ENCODE peak calls at places on chromosomes 1 and 21, in four cellular contexts. One of them, this sample, is unnamed.

GRCh38 chr1:224300346-224300745 is 29.6 kb downstream of the NVL start:
- DNase-seq in neural progenitor cell: no peak
- DNase-seq in hepatocyte: no peak
- DNase-seq in HCT116: no peak
- DNase-seq in this sample: no peak

GRCh38 chr21:41952568-41953248 is 1.1 kb downstream of the C2CD2 start:
- DNase-seq in HCT116: no peak
- DNase-seq in neural progenitor cell: peak
- DNase-seq in hepatocyte: no peak
- DNase-seq in this sample: no peak

GRCh38 chr1:196734460-196734859 is 40.2 kb upstream of the CFHR3 start:
- DNase-seq in hepatocyte: no peak
- DNase-seq in neural progenitor cell: no peak
- DNase-seq in HCT116: no peak
- DNase-seq in this sample: no peak

GRCh38 chr1:16115468-16116363 is 40.2 kb downstream of the EPHA2 start:
- DNase-seq in hepatocyte: no peak
- DNase-seq in neural progenitor cell: peak
- DNase-seq in HCT116: no peak
- DNase-seq in this sample: no peak

GRCh38 chr1:28163496-28164120 is 12.9 kb downstream of the PTAFR start:
- DNase-seq in HCT116: no peak
- DNase-seq in neural progenitor cell: no peak
- DNase-seq in hepatocyte: no peak
- DNase-seq in this sample: no peak

GRCh38 chr1:14742181-14742980 is 143.9 kb downstream of the KAZN start:
- DNase-seq in HCT116: peak
- DNase-seq in neural progenitor cell: no peak
- DNase-seq in hepatocyte: peak
- DNase-seq in this sample: no peak

GRCh38 chr1:111856411-111857135 is 100.9 kb downstream of the DDX20 start:
- DNase-seq in HCT116: no peak
- DNase-seq in neural progenitor cell: peak
- DNase-seq in hepatocyte: no peak
- DNase-seq in this sample: no peak

GRCh38 chr1:106224426-106224825 is 832.0 kb upstream of the PRMT6 start:
- DNase-seq in hepatocyte: no peak
- DNase-seq in HCT116: no peak
- DNase-seq in neural progenitor cell: no peak
- DNase-seq in this sample: no peak

GRCh38 chr1:26574018-26574417 is 44.5 kb downstream of the RPS6KA1 start:
- DNase-seq in hepatocyte: no peak
- DNase-seq in HCT116: no peak
- DNase-seq in neural progenitor cell: no peak
- DNase-seq in this sample: no peak

GRCh38 chr1:146007048-146007784 is 10.8 kb upstream of the TXNIP start:
- DNase-seq in neural progenitor cell: peak
- DNase-seq in hepatocyte: peak
- DNase-seq in HCT116: peak
- DNase-seq in this sample: peak

GRCh38 chr1:229664133-229664689 is 38.2 kb downstream of the URB2 start:
- DNase-seq in neural progenitor cell: no peak
- DNase-seq in HCT116: no peak
- DNase-seq in hepatocyte: peak
- DNase-seq in this sample: peak

GRCh38 chr1:14479865-14480264 is 118.6 kb upstream of the KAZN start:
- DNase-seq in hepatocyte: peak
- DNase-seq in neural progenitor cell: no peak
- DNase-seq in HCT116: no peak
- DNase-seq in this sample: no peak

GRCh38 chr1:85374160-85374559 is 90.8 kb downstream of the DDAH1 start:
- DNase-seq in hepatocyte: no peak
- DNase-seq in neural progenitor cell: no peak
- DNase-seq in HCT116: peak
- DNase-seq in this sample: no peak

GRCh38 chr21:29287383-29287782 is 11.3 kb upstream of the BACH1 start:
- DNase-seq in hepatocyte: no peak
- DNase-seq in HCT116: no peak
- DNase-seq in neural progenitor cell: no peak
- DNase-seq in this sample: no peak

GRCh38 chr1:247210386-247211117 is 38.7 kb upstream of the ZNF124 start:
- DNase-seq in HCT116: peak
- DNase-seq in hepatocyte: peak
- DNase-seq in neural progenitor cell: peak
- DNase-seq in this sample: peak

GRCh38 chr1:156886583-156887302 is 6.8 kb upstream of the PEAR1 start:
- DNase-seq in neural progenitor cell: no peak
- DNase-seq in HCT116: no peak
- DNase-seq in hepatocyte: no peak
- DNase-seq in this sample: no peak

GRCh38 chr1:117633423-117633822 is 27.6 kb downstream of the TENT5C start:
- DNase-seq in neural progenitor cell: no peak
- DNase-seq in hepatocyte: no peak
- DNase-seq in HCT116: no peak
- DNase-seq in this sample: no peak

GRCh38 chr1:247487057-247487456 is 29.2 kb upstream of the OR2B11 start:
- DNase-seq in HCT116: peak
- DNase-seq in neural progenitor cell: peak
- DNase-seq in hepatocyte: peak
- DNase-seq in this sample: peak

GRCh38 chr1:61436491-61437120 is 288.3 kb downstream of the TM2D1 start:
- DNase-seq in HCT116: no peak
- DNase-seq in neural progenitor cell: no peak
- DNase-seq in hepatocyte: no peak
- DNase-seq in this sample: no peak

GRCh38 chr1:54998677-54999076 is at the start of gene BSND:
- DNase-seq in neural progenitor cell: no peak
- DNase-seq in hepatocyte: no peak
- DNase-seq in HCT116: no peak
- DNase-seq in this sample: no peak

GRCh38 chr1:64041366-64042131 is 161.9 kb upstream of the UBE2U start:
- DNase-seq in neural progenitor cell: no peak
- DNase-seq in hepatocyte: no peak
- DNase-seq in HCT116: no peak
- DNase-seq in this sample: no peak
- H3K4me2 ChIP-seq in neural progenitor cell: peak
- H3K4me2 ChIP-seq in hepatocyte: no peak
- H3K4me2 ChIP-seq in HCT116: no peak
- H3K4me2 ChIP-seq in this sample: no peak

GRCh38 chr1:243514927-243515326 is 259.1 kb downstream of the SDCCAG8 start:
- DNase-seq in hepatocyte: no peak
- DNase-seq in neural progenitor cell: no peak
- DNase-seq in HCT116: no peak
- DNase-seq in this sample: no peak

GRCh38 chr1:243508303-243508713 is 252.5 kb downstream of the SDCCAG8 start:
- DNase-seq in neural progenitor cell: peak
- DNase-seq in hepatocyte: no peak
- DNase-seq in HCT116: no peak
- DNase-seq in this sample: peak

GRCh38 chr1:243510928-243511327 is 255.1 kb downstream of the SDCCAG8 start:
- DNase-seq in HCT116: no peak
- DNase-seq in hepatocyte: no peak
- DNase-seq in neural progenitor cell: no peak
- DNase-seq in this sample: no peak

GRCh38 chr1:243508964-243509363 is 253.1 kb downstream of the SDCCAG8 start:
- DNase-seq in HCT116: no peak
- DNase-seq in hepatocyte: no peak
- DNase-seq in neural progenitor cell: no peak
- DNase-seq in this sample: no peak

GRCh38 chr1:243513726-243514491 is 258.1 kb downstream of the SDCCAG8 start:
- DNase-seq in HCT116: no peak
- DNase-seq in hepatocyte: no peak
- DNase-seq in neural progenitor cell: no peak
- DNase-seq in this sample: no peak
- H3K4me3 ChIP-seq in HCT116: no peak
- H3K4me3 ChIP-seq in hepatocyte: no peak
- H3K4me3 ChIP-seq in neural progenitor cell: no peak
- H3K4me3 ChIP-seq in this sample: no peak

DNA sequence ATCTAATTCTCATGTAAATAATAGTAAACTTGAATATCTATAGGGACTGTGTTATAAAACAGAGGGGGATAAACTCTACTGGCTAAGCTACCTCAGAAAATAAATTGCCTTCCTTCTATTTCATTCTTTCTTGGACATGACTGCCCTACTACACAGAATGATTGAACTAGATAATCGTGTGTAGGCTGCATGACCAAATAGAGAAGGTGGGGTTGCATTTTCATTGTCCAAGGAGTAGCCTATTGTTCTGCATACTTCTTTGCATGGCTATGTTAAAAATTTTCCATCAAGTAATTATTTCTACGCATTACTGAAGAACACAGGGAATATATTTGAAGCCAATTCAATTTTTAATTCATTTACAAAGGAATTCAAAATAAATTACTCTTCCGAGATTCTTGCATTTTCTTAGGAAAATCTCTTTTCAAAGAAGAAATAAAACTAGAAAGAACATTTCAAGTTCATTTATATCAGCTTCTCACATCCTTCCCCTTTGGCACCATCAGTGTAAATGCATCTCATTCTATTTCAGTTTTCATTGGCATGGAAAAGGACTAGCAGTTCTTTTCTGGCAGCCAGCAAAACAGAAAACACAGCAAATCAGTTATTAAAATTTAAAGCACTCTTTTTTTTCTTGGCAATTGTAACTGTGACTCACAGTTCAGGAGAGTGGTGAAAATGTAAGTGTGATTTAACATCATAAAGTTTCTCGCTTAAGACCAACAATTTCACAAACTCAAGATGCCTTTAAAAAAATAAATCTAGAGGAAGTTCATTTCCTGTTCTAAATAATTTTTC is 714.8 kb downstream of the NCAM2 start:
- DNase-seq in hepatocyte: no peak
- DNase-seq in neural progenitor cell: no peak
- DNase-seq in HCT116: no peak
- DNase-seq in this sample: no peak
- H3K4me2 ChIP-seq in hepatocyte: no peak
- H3K4me2 ChIP-seq in neural progenitor cell: no peak
- H3K4me2 ChIP-seq in HCT116: no peak
- H3K4me2 ChIP-seq in this sample: no peak

GRCh38 chr1:90995495-90995894 is 26.3 kb downstream of the ZNF644 start:
- DNase-seq in HCT116: no peak
- DNase-seq in neural progenitor cell: no peak
- DNase-seq in hepatocyte: no peak
- DNase-seq in this sample: no peak

GRCh38 chr1:90996742-90997413 is 25.0 kb downstream of the ZNF644 start:
- DNase-seq in HCT116: no peak
- DNase-seq in hepatocyte: no peak
- DNase-seq in neural progenitor cell: no peak
- DNase-seq in this sample: no peak

GRCh38 chr1:90993245-90993644 is 28.6 kb downstream of the ZNF644 start:
- DNase-seq in neural progenitor cell: no peak
- DNase-seq in HCT116: no peak
- DNase-seq in hepatocyte: no peak
- DNase-seq in this sample: no peak

GRCh38 chr1:90990779-90991178 is 31.1 kb downstream of the ZNF644 start:
- DNase-seq in neural progenitor cell: no peak
- DNase-seq in hepatocyte: no peak
- DNase-seq in HCT116: no peak
- DNase-seq in this sample: no peak

GRCh38 chr1:90994461-90994860 is 27.4 kb downstream of the ZNF644 start:
- DNase-seq in HCT116: no peak
- DNase-seq in neural progenitor cell: no peak
- DNase-seq in hepatocyte: no peak
- DNase-seq in this sample: no peak
- H3K4me3 ChIP-seq in HCT116: no peak
- H3K4me3 ChIP-seq in neural progenitor cell: no peak
- H3K4me3 ChIP-seq in hepatocyte: no peak
- H3K4me3 ChIP-seq in this sample: no peak

GRCh38 chr1:68953316-68953715 is 456.4 kb upstream of the DEPDC1 start:
- DNase-seq in HCT116: no peak
- DNase-seq in neural progenitor cell: no peak
- DNase-seq in hepatocyte: no peak
- DNase-seq in this sample: no peak

GRCh38 chr1:68955424-68955823 is 458.5 kb upstream of the DEPDC1 start:
- DNase-seq in neural progenitor cell: no peak
- DNase-seq in hepatocyte: no peak
- DNase-seq in HCT116: no peak
- DNase-seq in this sample: no peak

GRCh38 chr1:68954841-68955240 is 458.0 kb upstream of the DEPDC1 start:
- DNase-seq in hepatocyte: no peak
- DNase-seq in neural progenitor cell: no peak
- DNase-seq in HCT116: no peak
- DNase-seq in this sample: no peak

GRCh38 chr1:68949999-68950398 is 453.1 kb upstream of the DEPDC1 start:
- DNase-seq in neural progenitor cell: no peak
- DNase-seq in hepatocyte: no peak
- DNase-seq in HCT116: no peak
- DNase-seq in this sample: no peak
- H3K4me2 ChIP-seq in neural progenitor cell: no peak
- H3K4me2 ChIP-seq in hepatocyte: no peak
- H3K4me2 ChIP-seq in HCT116: no peak
- H3K4me2 ChIP-seq in this sample: no peak

GRCh38 chr1:212684511-212685090 is 15.0 kb downstream of the BATF3 start:
- DNase-seq in hepatocyte: no peak
- DNase-seq in neural progenitor cell: no peak
- DNase-seq in HCT116: no peak
- DNase-seq in this sample: no peak
- H3K4me3 ChIP-seq in hepatocyte: no peak
- H3K4me3 ChIP-seq in neural progenitor cell: no peak
- H3K4me3 ChIP-seq in HCT116: no peak
- H3K4me3 ChIP-seq in this sample: no peak

GRCh38 chr1:24591781-24592180 is 35.9 kb downstream of the NCMAP start:
- DNase-seq in HCT116: no peak
- DNase-seq in neural progenitor cell: no peak
- DNase-seq in hepatocyte: no peak
- DNase-seq in this sample: no peak
- H3K4me2 ChIP-seq in HCT116: no peak
- H3K4me2 ChIP-seq in neural progenitor cell: no peak
- H3K4me2 ChIP-seq in hepatocyte: no peak
- H3K4me2 ChIP-seq in this sample: no peak

GRCh38 chr1:159014003-159014571 is 4.4 kb downstream of the IFI16 start:
- DNase-seq in neural progenitor cell: no peak
- DNase-seq in HCT116: no peak
- DNase-seq in hepatocyte: no peak
- DNase-seq in this sample: peak

GRCh38 chr1:159011701-159012100 is 2.0 kb downstream of the IFI16 start:
- DNase-seq in neural progenitor cell: no peak
- DNase-seq in hepatocyte: no peak
- DNase-seq in HCT116: no peak
- DNase-seq in this sample: no peak

GRCh38 chr1:159014851-159015250 is 5.1 kb downstream of the IFI16 start:
- DNase-seq in hepatocyte: no peak
- DNase-seq in HCT116: no peak
- DNase-seq in neural progenitor cell: no peak
- DNase-seq in this sample: no peak

GRCh38 chr1:159010398-159010797 is 691 bp downstream of the IFI16 start:
- DNase-seq in hepatocyte: no peak
- DNase-seq in HCT116: no peak
- DNase-seq in neural progenitor cell: no peak
- DNase-seq in this sample: no peak

GRCh38 chr1:159012495-159012894 is 2.8 kb downstream of the IFI16 start:
- DNase-seq in neural progenitor cell: peak
- DNase-seq in HCT116: no peak
- DNase-seq in hepatocyte: no peak
- DNase-seq in this sample: peak
- H3K4me3 ChIP-seq in neural progenitor cell: no peak
- H3K4me3 ChIP-seq in HCT116: no peak
- H3K4me3 ChIP-seq in hepatocyte: peak
- H3K4me3 ChIP-seq in this sample: peak

This sample was measured in DND-41.